ENCODE peak calls at places on chromosomes 16 and 17, in four cellular contexts. N is activated T-helper 1 cell treated with Interleukin-2 at 50 U/mL for 16 hours, Y is neural progenitor cell, B is CMK. Z is an unnamed sample.

GRCh38 chr17:3851461-3852100 is 5.5 kb upstream of the NCBP3 start:
- DNase-seq in Y (no peak), B (no peak), N (no peak), Z (no peak)

GRCh38 chr16:56726926-56727325 is 3.0 kb upstream of the NUP93 start:
- DNase-seq in N (no peak), B (no peak), Y (no peak), Z (no peak)

GRCh38 chr16:69324013-69324531 is 6.3 kb downstream of the PDF start:
- DNase-seq in B (no peak), N (no peak), Y (no peak), Z (no peak)

GRCh38 chr16:27977966-27978365 is 85.5 kb downstream of the GSG1L start:
- DNase-seq in N (no peak), Y (no peak), B (no peak), Z (no peak)

GRCh38 chr17:50785942-50786570 is 18.7 kb upstream of the ANKRD40CL start:
- DNase-seq in Y (no peak), B (no peak), N (no peak), Z (no peak)

GRCh38 chr17:9948967-9949366 is 43.9 kb upstream of the RCVRN start:
- DNase-seq in N (no peak), Y (peak; percentile 17), B (no peak), Z (no peak)

GRCh38 chr17:737561-738113 is 5.2 kb downstream of the TLCD3A start:
- DNase-seq in B (no peak), N (no peak), Y (no peak), Z (no peak)

GRCh38 chr17:40323731-40324650 is 15.0 kb downstream of the RARA start:
- DNase-seq in Y (no peak), B (no peak), N (peak; percentile 57), Z (no peak)

GRCh38 chr17:45018514-45019176 is 32.8 kb downstream of the DCAKD start:
- DNase-seq in B (no peak), N (no peak), Y (peak; percentile 31), Z (no peak)

GRCh38 chr16:79500305-79500704 is 100.2 kb downstream of the MAF start:
- DNase-seq in Y (no peak), B (no peak), N (no peak), Z (no peak)

GRCh38 chr16:68244903-68245853 is at the start of gene PLA2G15:
- DNase-seq in B (peak; percentile 95), N (peak; percentile 94), Y (peak; percentile 97), Z (peak; percentile 74)

GRCh38 chr16:81585785-81586184 is 141.2 kb downstream of the CMIP start:
- DNase-seq in N (no peak), Y (peak; percentile 49), B (peak; percentile 9), Z (no peak)

GRCh38 chr16:57284206-57284951 is at the start of gene PLLP:
- DNase-seq in N (no peak), Y (peak; percentile 69), B (no peak), Z (no peak)

GRCh38 chr17:73639322-73639721 is 4.9 kb downstream of the SDK2 start:
- DNase-seq in Y (no peak), N (no peak), B (no peak), Z (no peak)

GRCh38 chr17:10119203-10120112 is 78.9 kb downstream of the GAS7 start:
- DNase-seq in N (no peak), B (peak; percentile 46), Y (no peak), Z (no peak)

GRCh38 chr16:47854737-47855136 is 301.1 kb downstream of the ABCC12 start:
- DNase-seq in B (no peak), Y (no peak), N (no peak), Z (no peak)

GRCh38 chr17:7650509-7651096 is at the start of gene ATP1B2:
- DNase-seq in Y (peak; percentile 97), N (peak; percentile 57), B (no peak), Z (no peak)

GRCh38 chr17:78474631-78475146 is 96.2 kb downstream of the PGS1 start:
- DNase-seq in B (no peak), Y (no peak), N (no peak), Z (no peak)

GRCh38 chr17:7843536-7844291 is 9.7 kb downstream of the KDM6B start:
- DNase-seq in B (no peak), Y (peak; percentile 96), N (peak; percentile 85), Z (peak; percentile 67)

GRCh38 chr17:61253293-61253801 is 146.3 kb upstream of the TBX2 start:
- DNase-seq in B (no peak), Y (no peak), N (no peak), Z (no peak)

GRCh38 chr17:10739341-10739905 is 9.6 kb upstream of the TMEM220 start:
- DNase-seq in Y (no peak), B (no peak), N (no peak), Z (no peak)

GRCh38 chr16:676565-677297 is 1.3 kb downstream of the RHBDL1 start:
- DNase-seq in N (no peak), Y (no peak), B (no peak), Z (no peak)

GRCh38 chr16:87062569-87063442 is 254.4 kb downstream of the C16orf95 start:
- DNase-seq in N (no peak), Y (peak; percentile 94), B (peak; percentile 45), Z (peak; percentile 36)

GRCh38 chr17:31674717-31675349 is 184.2 kb downstream of the COPRS start:
- DNase-seq in N (no peak), B (no peak), Y (no peak), Z (no peak)

GRCh38 chr17:62703269-62703775 is 75.9 kb downstream of the MRC2 start:
- DNase-seq in Y (no peak), B (no peak), N (no peak), Z (no peak)

GRCh38 chr16:17784073-17784472 is 313.3 kb upstream of the XYLT1 start:
- DNase-seq in N (no peak), Y (peak; percentile 87), B (no peak), Z (no peak)

GRCh38 chr17:28379814-28380571 is 8.5 kb downstream of the SARM1 start:
- DNase-seq in N (no peak), B (peak; percentile 63), Y (no peak), Z (no peak)

GRCh38 chr16:4370570-4371480 is 823 bp upstream of the VASN start:
- DNase-seq in Y (no peak), N (no peak), B (peak; percentile 95), Z (no peak)

GRCh38 chr16:29950806-29951461 is 10.9 kb upstream of the TMEM219 start:
- DNase-seq in N (no peak), B (no peak), Y (no peak), Z (no peak)